ENCODE peak calls at places on chromosome 9, in nine cellular contexts. F is head of caudate nucleus; R is stimulated activated CD4-positive, alpha-beta T cell treated with anti-CD3 and anti-CD28 coated beads, TNF-alpha, amount 100 ng/mL, for 4 hours; Z is C1 segment of cervical spinal cord; W is RCC 7860; L is lower leg skin; C is fibroblast of gingiva; N is HEK293T; Y is heart left ventricle. X is an unnamed sample.

GRCh38 chr9:20200900-20201495 is 412.2 kb upstream of the SLC24A2 start:
- DNase-seq in F (no peak), R (no peak), Z (no peak), W (no peak), L (no peak), C (no peak), N (no peak), Y (no peak), X (no peak)

GRCh38 chr9:84668204-84669007 is 1.1 kb upstream of the NTRK2 start:
- DNase-seq in F (peak; percentile 80), R (no peak), Z (no peak), W (no peak), L (peak; percentile 46), C (peak; percentile 69), N (peak; percentile 82), Y (peak; percentile 65), X (peak; percentile 79)

GRCh38 chr9:86648828-86649170 is 294.6 kb upstream of the TUT7 start:
- DNase-seq in F (no peak), R (no peak), Z (no peak), W (no peak), L (no peak), C (no peak), N (no peak), Y (no peak), X (no peak)

GRCh38 chr9:35553670-35554543 is 51.2 kb upstream of the TESK1 start:
- DNase-seq in F (peak; percentile 61), R (no peak), Z (no peak), W (peak; percentile 68), L (peak; percentile 61), C (peak; percentile 79), N (peak; percentile 84), Y (peak; percentile 74), X (peak; percentile 32)

GRCh38 chr9:136291306-136292025 is 12.4 kb downstream of the CCDC187 start:
- DNase-seq in F (no peak), R (no peak), Z (no peak), W (no peak), L (no peak), C (no peak), N (no peak), Y (no peak), X (no peak)

GRCh38 chr9:7439355-7439978 is 360.1 kb downstream of the DMAC1 start:
- DNase-seq in F (no peak), R (no peak), Z (no peak), W (no peak), L (no peak), C (peak; percentile 65), N (no peak), Y (no peak), X (no peak)

GRCh38 chr9:137893670-137894069 is 16.1 kb downstream of the CACNA1B start:
- DNase-seq in F (no peak), R (no peak), Z (no peak), W (no peak), L (no peak), C (no peak), N (no peak), Y (no peak), X (no peak)

GRCh38 chr9:211557-211956 is 3.1 kb upstream of the DOCK8 start:
- DNase-seq in F (no peak), R (no peak), Z (no peak), W (no peak), L (no peak), C (peak; percentile 11), N (no peak), Y (no peak), X (no peak)

GRCh38 chr9:125755340-125755739 is 8.2 kb downstream of the PBX3 start:
- DNase-seq in F (no peak), R (no peak), Z (no peak), W (no peak), L (no peak), C (peak; percentile 69), N (no peak), Y (no peak), X (no peak)

GRCh38 chr9:92600742-92601261 is 65.0 kb upstream of the ECM2 start:
- DNase-seq in F (no peak), R (no peak), Z (no peak), W (no peak), L (no peak), C (peak; percentile 84), N (no peak), Y (no peak), X (no peak)

GRCh38 chr9:133609311-133610098 is at the start of gene FAM163B:
- DNase-seq in F (no peak), R (no peak), Z (no peak), W (no peak), L (no peak), C (no peak), N (peak; percentile 74), Y (no peak), X (no peak)

GRCh38 chr9:134627417-134628353 is 13.9 kb upstream of the COL5A1 start:
- DNase-seq in F (no peak), R (no peak), Z (no peak), W (no peak), L (no peak), C (no peak), N (no peak), Y (no peak), X (no peak)

GRCh38 chr9:88313364-88314220 is 74.7 kb upstream of the SPIN1 start:
- DNase-seq in F (no peak), R (peak; percentile 34), Z (no peak), W (no peak), L (no peak), C (no peak), N (no peak), Y (no peak), X (no peak)

GRCh38 chr9:69198526-69199250 is 24.6 kb downstream of the TJP2 start:
- DNase-seq in F (no peak), R (no peak), Z (no peak), W (no peak), L (no peak), C (no peak), N (no peak), Y (no peak), X (no peak)

GRCh38 chr9:93009337-93010015 is 49.0 kb upstream of the SUSD3 start:
- DNase-seq in F (no peak), R (no peak), Z (no peak), W (no peak), L (no peak), C (no peak), N (peak; percentile 3), Y (no peak), X (no peak)

GRCh38 chr9:95080961-95081658 is 236.4 kb downstream of the FANCC start:
- DNase-seq in F (peak; percentile 84), R (no peak), Z (no peak), W (no peak), L (no peak), C (no peak), N (no peak), Y (no peak), X (no peak)

GRCh38 chr9:72554221-72554641 is 32.8 kb downstream of the TMC1 start:
- DNase-seq in F (no peak), R (no peak), Z (no peak), W (no peak), L (no peak), C (peak; percentile 98), N (no peak), Y (no peak), X (peak; percentile 67)

GRCh38 chr9:106156462-106156861 is 462.1 kb downstream of the TMEM38B start:
- DNase-seq in F (no peak), R (no peak), Z (no peak), W (no peak), L (no peak), C (no peak), N (no peak), Y (no peak), X (no peak)

GRCh38 chr9:77710965-77711657 is 63.0 kb upstream of the GNA14 start:
- DNase-seq in F (no peak), R (no peak), Z (no peak), W (no peak), L (no peak), C (no peak), N (no peak), Y (no peak), X (no peak)

GRCh38 chr9:19116391-19116790 is 10.9 kb downstream of the PLIN2 start:
- DNase-seq in F (no peak), R (no peak), Z (no peak), W (peak; percentile 83), L (peak; percentile 72), C (peak; percentile 63), N (no peak), Y (peak; percentile 83), X (peak; percentile 55)

GRCh38 chr9:93117924-93118862 is 15.9 kb downstream of the NINJ1 start:
- DNase-seq in F (no peak), R (no peak), Z (no peak), W (no peak), L (no peak), C (no peak), N (no peak), Y (peak; percentile 21), X (no peak)

GRCh38 chr9:123564652-123565051 is 208.7 kb downstream of the CRB2 start:
- DNase-seq in F (no peak), R (no peak), Z (no peak), W (no peak), L (no peak), C (no peak), N (no peak), Y (no peak), X (no peak)

GRCh38 chr9:504921-505821 is 290.5 kb downstream of the DOCK8 start:
- DNase-seq in F (no peak), R (no peak), Z (no peak), W (no peak), L (no peak), C (no peak), N (peak; percentile 16), Y (peak; percentile 31), X (no peak)

GRCh38 chr9:136086213-136086881 is 8.7 kb downstream of the NACC2 start:
- DNase-seq in F (peak; percentile 35), R (no peak), Z (no peak), W (no peak), L (no peak), C (no peak), N (no peak), Y (no peak), X (no peak)

GRCh38 chr9:113973963-113974413 is 97.9 kb downstream of the ZNF618 start:
- DNase-seq in F (peak; percentile 28), R (no peak), Z (no peak), W (no peak), L (no peak), C (peak; percentile 9), N (no peak), Y (no peak), X (no peak)

GRCh38 chr9:130890869-130891698 is 5.5 kb downstream of the QRFP start:
- DNase-seq in F (no peak), R (no peak), Z (no peak), W (no peak), L (no peak), C (no peak), N (no peak), Y (no peak), X (no peak)

GRCh38 chr9:71928376-71928775 is 16.9 kb downstream of the C9orf85 start:
- DNase-seq in F (no peak), R (no peak), Z (no peak), W (no peak), L (no peak), C (no peak), N (no peak), Y (no peak), X (no peak)

GRCh38 chr9:4167040-4167671 is 132.7 kb downstream of the GLIS3 start:
- DNase-seq in F (no peak), R (no peak), Z (no peak), W (no peak), L (no peak), C (peak; percentile 94), N (no peak), Y (no peak), X (no peak)

GRCh38 chr9:6525326-6526040 is 112.5 kb downstream of the UHRF2 start:
- DNase-seq in F (no peak), R (no peak), Z (no peak), W (no peak), L (no peak), C (no peak), N (no peak), Y (no peak), X (no peak)

GRCh38 chr9:13431137-13431536 is 151.6 kb upstream of the MPDZ start:
- DNase-seq in F (peak; percentile 62), R (no peak), Z (no peak), W (no peak), L (no peak), C (no peak), N (no peak), Y (no peak), X (no peak)

GRCh38 chr9:89835676-89836075 is 230.9 kb downstream of the GADD45G start:
- DNase-seq in F (no peak), R (no peak), Z (no peak), W (no peak), L (no peak), C (no peak), N (no peak), Y (no peak), X (no peak)

X was measured in LoVo.